ENCODE peak calls at places on chromosomes 11 and 22, in five cellular contexts. A is gastrocnemius medialis, Q is A549, H is ovary, T is heart left ventricle. Z is an unnamed sample.
A peak's percentile ranks its signal among the peaks of the same experiment; 100 is the strongest.

GRCh38 chr22:42075277-42075676 is 1.2 kb downstream of the PHETA2 start:
- DNase-seq in A (no peak), H (no peak), Q (no peak), T (no peak), Z (no peak)

GRCh38 chr11:9834281-9834680 is 170.4 kb downstream of the SWAP70 start:
- DNase-seq in Q (no peak), T (no peak), H (no peak), A (no peak), Z (no peak)

GRCh38 chr11:33197915-33198727 is 36.8 kb upstream of the CSTF3 start:
- DNase-seq in A (no peak), H (no peak), T (no peak), Q (no peak), Z (no peak)

GRCh38 chr11:126079640-126080205 is 17.1 kb upstream of the CDON start:
- DNase-seq in Q (no peak), A (no peak), T (no peak), H (no peak), Z (no peak)

GRCh38 chr22:37187891-37188761 is at the start of gene C1QTNF6:
- DNase-seq in Q (no peak), H (peak; percentile 61), A (no peak), T (peak; percentile 83), Z (no peak)

GRCh38 chr22:21807545-21807944 is 59.9 kb downstream of the MAPK1 start:
- DNase-seq in T (no peak), H (no peak), A (no peak), Q (no peak), Z (no peak)

GRCh38 chr11:11265994-11266606 is 87.0 kb downstream of the CSNK2A3 start:
- DNase-seq in H (no peak), A (peak; percentile 38), T (no peak), Q (peak; percentile 64), Z (no peak)

GRCh38 chr11:28697920-28698827 is 590.0 kb downstream of the METTL15 start:
- DNase-seq in Q (peak; percentile 10), H (peak; percentile 59), T (no peak), A (no peak), Z (peak; percentile 61)

GRCh38 chr11:69325446-69325845 is 31.5 kb downstream of the MYEOV start:
- DNase-seq in Q (no peak), H (no peak), A (no peak), T (no peak), Z (no peak)

GRCh38 chr11:130163346-130164220 is 4.0 kb downstream of the ST14 start:
- DNase-seq in H (no peak), A (no peak), T (no peak), Q (no peak), Z (peak; percentile 54)

GRCh38 chr11:64268687-64269379 is 15.6 kb downstream of the BAD start:
- DNase-seq in T (peak; percentile 83), A (peak; percentile 72), Q (no peak), H (peak; percentile 90), Z (peak; percentile 97)

GRCh38 chr11:60912223-60912850 is 1.6 kb upstream of the TMEM109 start:
- DNase-seq in T (no peak), H (no peak), Q (no peak), A (no peak), Z (no peak)

GRCh38 chr11:3781423-3781822 is 15.9 kb downstream of the NUP98 start:
- DNase-seq in T (no peak), Q (no peak), A (no peak), H (no peak), Z (no peak)

GRCh38 chr22:40721266-40721665 is 42.0 kb downstream of the MCHR1 start:
- DNase-seq in Q (no peak), A (no peak), H (no peak), T (no peak), Z (no peak)

GRCh38 chr11:64076764-64077163 is 41.0 kb downstream of the FLRT1 start:
- DNase-seq in H (no peak), Q (no peak), T (no peak), A (no peak), Z (no peak)

GRCh38 chr11:61486779-61487178 is 21.8 kb upstream of the LRRC10B start:
- DNase-seq in T (no peak), Q (no peak), A (no peak), H (no peak), Z (no peak)

GRCh38 chr22:24985824-24986214 is 33.3 kb downstream of the KIAA1671 start:
- DNase-seq in T (no peak), A (no peak), Q (no peak), H (no peak), Z (peak; percentile 92)

GRCh38 chr11:16839821-16840220 is 101.4 kb downstream of the C11orf58 start:
- DNase-seq in H (no peak), T (no peak), Q (no peak), A (no peak), Z (no peak)

DNA sequence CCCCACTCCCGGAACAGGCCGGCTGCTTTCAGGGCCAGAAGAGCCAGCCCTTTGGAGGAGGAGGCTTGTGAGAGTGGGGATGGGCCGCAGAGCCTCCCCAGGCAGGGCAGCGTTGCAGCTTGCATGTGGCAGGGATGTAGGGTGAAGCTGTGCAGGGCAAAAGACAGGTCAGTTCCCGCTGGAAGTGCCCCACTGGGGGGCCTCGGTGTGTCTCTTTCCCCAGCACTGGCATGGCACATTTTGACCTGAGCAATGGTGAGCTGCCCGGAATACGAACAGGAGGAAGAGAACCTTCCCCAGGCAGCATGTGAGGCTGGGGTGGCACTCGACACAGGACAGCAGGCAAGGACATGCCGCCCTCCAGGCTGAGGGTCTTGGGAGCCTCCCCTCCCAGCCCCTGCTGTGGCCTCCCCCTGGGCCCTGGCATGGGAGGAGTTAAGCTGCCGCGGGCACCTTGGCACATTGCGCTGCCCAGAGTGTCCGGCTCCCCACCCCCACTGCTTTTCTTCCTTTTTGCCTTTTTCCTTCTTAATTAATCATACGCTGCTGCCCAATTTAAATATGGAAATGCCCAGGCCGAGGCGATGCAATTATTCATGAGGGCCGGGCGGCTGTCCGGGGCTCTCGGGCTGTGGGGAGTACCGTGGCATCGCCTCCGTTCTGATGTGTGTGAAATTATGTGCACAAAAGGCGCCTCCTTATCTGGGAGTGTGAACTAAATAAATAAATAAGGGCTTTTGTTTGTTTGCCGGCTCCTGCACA is 76.0 kb upstream of the WNT7B start:
- DNase-seq in A (peak; percentile 52), T (peak; percentile 79), H (peak; percentile 61), Q (no peak), Z (peak; percentile 57)
- TF ChIP-seq POLR2A in A (no peak), T (peak; percentile 11), H (no peak), Q (no peak), Z (no peak)

DNA sequence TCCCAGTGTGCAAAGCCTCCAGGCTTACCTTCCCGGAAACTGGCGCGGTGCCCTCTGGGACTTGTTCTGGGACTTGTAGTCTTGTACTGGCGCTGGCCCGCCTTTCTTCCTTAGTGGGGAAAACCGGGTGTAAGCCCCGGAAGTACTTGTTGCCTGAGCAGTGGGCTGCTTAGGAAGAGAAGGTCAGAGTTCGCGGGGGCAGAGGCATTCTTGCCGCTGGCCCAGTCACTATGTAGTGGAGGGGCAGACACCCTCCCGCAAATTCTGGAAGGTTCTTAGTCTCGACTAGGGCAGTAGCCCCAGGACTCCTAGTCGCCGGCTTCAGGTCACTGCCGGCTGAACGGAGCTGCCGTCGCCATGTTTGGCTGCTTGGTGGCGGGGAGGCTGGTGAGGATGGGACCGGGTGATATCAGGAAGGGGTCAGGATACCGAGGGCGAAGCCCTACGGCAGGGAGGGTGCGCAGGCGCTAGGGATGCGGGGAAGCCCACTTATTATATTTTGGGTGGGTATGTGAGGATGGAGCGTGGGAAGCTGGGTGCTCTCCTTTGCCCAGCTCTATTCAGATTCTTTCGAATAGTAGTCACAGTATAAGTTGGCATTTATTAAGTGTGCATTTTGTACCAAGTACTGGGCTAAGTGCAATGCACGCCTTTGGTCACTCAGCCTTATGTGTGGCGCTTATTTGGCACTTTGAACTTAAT is at the start of gene HIKESHI:
- DNase-seq in T (peak; percentile 100), H (peak; percentile 98), Q (peak; percentile 93), A (peak; percentile 99), Z (peak; percentile 99)
- TF ChIP-seq POLR2A in T (peak; percentile 69), H (peak; percentile 42), Q (peak; percentile 64), A (peak; percentile 43), Z (peak; percentile 30)

GRCh38 chr11:86244522-86245368 is at the start of gene EED:
- DNase-seq in A (peak; percentile 92), T (peak; percentile 97), H (peak; percentile 96), Q (peak; percentile 87), Z (peak; percentile 93)
- TF ChIP-seq POLR2A in A (peak; percentile 70), T (peak; percentile 54), H (peak; percentile 79), Q (peak; percentile 88), Z (peak; percentile 66)

GRCh38 chr11:12433571-12434061 is 56.2 kb downstream of the PARVA start:
- DNase-seq in A (no peak), T (no peak), Q (no peak), H (no peak), Z (no peak)
- TF ChIP-seq POLR2A in A (no peak), T (no peak), Q (no peak), H (no peak), Z (no peak)

DNA sequence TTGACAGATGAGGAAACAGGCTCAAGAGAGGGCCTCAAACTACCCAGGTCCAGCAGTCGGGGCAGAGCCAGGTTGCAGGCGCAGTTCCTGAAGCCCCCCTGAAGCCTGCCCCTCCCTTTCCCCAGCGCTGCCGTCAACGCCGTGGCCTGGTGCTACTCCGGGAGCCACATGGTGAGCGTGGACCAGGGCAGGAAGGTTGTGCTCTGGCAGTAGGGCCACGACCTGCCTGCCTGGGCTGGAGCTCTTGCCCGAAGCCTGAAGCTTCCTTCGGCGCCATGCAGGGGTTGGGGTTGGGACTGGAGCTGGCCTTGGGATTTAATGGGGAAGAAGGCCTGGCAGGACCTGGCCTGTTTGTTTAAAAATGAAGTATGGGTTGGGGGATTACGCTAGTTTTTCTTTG is 15.0 kb downstream of the ATG16L2 start:
- DNase-seq in H (no peak), T (no peak), A (no peak), Q (no peak), Z (no peak)
- TF ChIP-seq POLR2A in H (no peak), T (no peak), A (no peak), Q (no peak), Z (no peak)

GRCh38 chr11:93783362-93783761 is 720 bp upstream of the MED17 start:
- DNase-seq in A (no peak), H (no peak), T (no peak), Q (no peak), Z (no peak)

GRCh38 chr11:93784152-93784934 is at the start of gene MED17:
- DNase-seq in H (peak; percentile 90), Q (peak; percentile 90), T (peak; percentile 95), A (peak; percentile 88), Z (peak; percentile 96)

GRCh38 chr11:93784935-93785360 is 866 bp downstream of the MED17 start:
- DNase-seq in T (no peak), H (no peak), A (no peak), Q (no peak), Z (no peak)

DNA sequence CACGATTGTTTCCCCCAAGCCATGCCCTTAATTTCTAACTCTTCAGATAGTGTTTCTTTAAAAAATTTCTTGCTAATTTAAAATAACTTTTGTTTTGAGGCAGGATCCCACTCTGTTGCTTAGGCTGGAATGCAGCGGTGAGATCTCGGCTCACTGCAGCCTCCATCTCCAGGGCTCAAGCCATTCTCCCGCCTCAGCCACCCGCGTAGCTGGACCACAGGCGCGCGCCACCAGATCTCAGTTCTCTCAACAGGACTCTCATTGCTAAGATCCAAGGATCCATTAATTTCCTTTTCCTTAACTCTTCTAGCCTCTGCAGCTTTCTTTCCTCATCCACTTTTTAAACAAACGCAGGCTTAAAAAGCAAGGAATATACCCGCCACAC is 323 bp upstream of the MED17 start:
- DNase-seq in T (peak; percentile 70), A (no peak), Q (no peak), H (no peak), Z (no peak)
- TF ChIP-seq POLR2A in T (no peak), A (no peak), Q (no peak), H (no peak), Z (no peak)

Z was measured in adrenal gland.